ENCODE peak calls at places on chromosomes 5 and 9, in six cellular contexts. One of them, this sample, is unnamed.
A peak's percentile ranks its signal among the peaks of the same experiment; 100 is the strongest.

GRCh38 chr9:13205824-13206223 is 73.7 kb downstream of the MPDZ start:
- DNase-seq in H1: no peak
- DNase-seq in IMR-90: no peak
- DNase-seq in trophoblast cell: no peak
- DNase-seq in mesenchymal stem cell: no peak
- DNase-seq in neuronal stem cell: no peak
- DNase-seq in this sample: no peak

GRCh38 chr9:21994996-21995651 is 533 bp downstream of the CDKN2B-AS1 start:
- DNase-seq in IMR-90: peak; percentile 69
- DNase-seq in mesenchymal stem cell: peak; percentile 92
- DNase-seq in trophoblast cell: peak; percentile 57
- DNase-seq in H1: peak; percentile 86
- DNase-seq in neuronal stem cell: no peak
- DNase-seq in this sample: peak; percentile 76

GRCh38 chr5:68711311-68712200 is 382.3 kb upstream of the SLC30A5 start:
- DNase-seq in IMR-90: no peak
- DNase-seq in H1: no peak
- DNase-seq in neuronal stem cell: no peak
- DNase-seq in trophoblast cell: no peak
- DNase-seq in mesenchymal stem cell: peak; percentile 75
- DNase-seq in this sample: no peak

GRCh38 chr5:170429014-170429413 is 39.8 kb upstream of the KCNMB1 start:
- DNase-seq in H1: no peak
- DNase-seq in IMR-90: no peak
- DNase-seq in neuronal stem cell: no peak
- DNase-seq in trophoblast cell: no peak
- DNase-seq in mesenchymal stem cell: peak; percentile 22
- DNase-seq in this sample: peak; percentile 52

GRCh38 chr5:117077142-117077541 is 502.5 kb upstream of the SEMA6A start:
- DNase-seq in trophoblast cell: no peak
- DNase-seq in mesenchymal stem cell: peak; percentile 31
- DNase-seq in neuronal stem cell: no peak
- DNase-seq in IMR-90: no peak
- DNase-seq in H1: no peak
- DNase-seq in this sample: no peak

GRCh38 chr9:83154087-83154736 is 91.3 kb upstream of the RASEF start:
- DNase-seq in H1: no peak
- DNase-seq in mesenchymal stem cell: peak; percentile 35
- DNase-seq in neuronal stem cell: no peak
- DNase-seq in IMR-90: peak; percentile 14
- DNase-seq in trophoblast cell: no peak
- DNase-seq in this sample: no peak

GRCh38 chr5:94992325-94992724 is 292.6 kb downstream of the MCTP1 start:
- DNase-seq in trophoblast cell: no peak
- DNase-seq in IMR-90: no peak
- DNase-seq in H1: no peak
- DNase-seq in neuronal stem cell: no peak
- DNase-seq in mesenchymal stem cell: no peak
- DNase-seq in this sample: no peak

GRCh38 chr5:80810425-80810824 is 149.7 kb upstream of the RASGRF2 start:
- DNase-seq in mesenchymal stem cell: no peak
- DNase-seq in IMR-90: no peak
- DNase-seq in trophoblast cell: no peak
- DNase-seq in H1: no peak
- DNase-seq in neuronal stem cell: no peak
- DNase-seq in this sample: no peak

GRCh38 chr9:97978706-97979105 is 4.4 kb upstream of the ANP32B start:
- DNase-seq in trophoblast cell: no peak
- DNase-seq in neuronal stem cell: no peak
- DNase-seq in H1: no peak
- DNase-seq in IMR-90: no peak
- DNase-seq in mesenchymal stem cell: no peak
- DNase-seq in this sample: no peak

GRCh38 chr5:76143884-76144283 is 60.7 kb downstream of the SV2C start:
- DNase-seq in neuronal stem cell: no peak
- DNase-seq in mesenchymal stem cell: no peak
- DNase-seq in IMR-90: no peak
- DNase-seq in trophoblast cell: no peak
- DNase-seq in H1: no peak
- DNase-seq in this sample: no peak

GRCh38 chr9:112489039-112489546 is 2.5 kb downstream of the KIAA1958 start:
- DNase-seq in mesenchymal stem cell: no peak
- DNase-seq in IMR-90: no peak
- DNase-seq in trophoblast cell: no peak
- DNase-seq in H1: no peak
- DNase-seq in neuronal stem cell: no peak
- DNase-seq in this sample: no peak

GRCh38 chr5:75617746-75618352 is 6.6 kb downstream of the ANKDD1B start:
- DNase-seq in H1: no peak
- DNase-seq in mesenchymal stem cell: peak; percentile 85
- DNase-seq in IMR-90: no peak
- DNase-seq in trophoblast cell: peak; percentile 33
- DNase-seq in neuronal stem cell: no peak
- DNase-seq in this sample: no peak

GRCh38 chr9:126534431-126535186 is 79.1 kb upstream of the LMX1B start:
- DNase-seq in IMR-90: no peak
- DNase-seq in mesenchymal stem cell: no peak
- DNase-seq in trophoblast cell: no peak
- DNase-seq in neuronal stem cell: no peak
- DNase-seq in H1: no peak
- DNase-seq in this sample: no peak

GRCh38 chr5:28402590-28403301 is 1364.4 kb upstream of the CDH9 start:
- DNase-seq in H1: no peak
- DNase-seq in trophoblast cell: no peak
- DNase-seq in mesenchymal stem cell: no peak
- DNase-seq in IMR-90: no peak
- DNase-seq in neuronal stem cell: no peak
- DNase-seq in this sample: no peak

GRCh38 chr9:132160802-132161742 is 786 bp upstream of the NTNG2 start:
- DNase-seq in mesenchymal stem cell: peak; percentile 83
- DNase-seq in IMR-90: peak; percentile 76
- DNase-seq in trophoblast cell: peak; percentile 46
- DNase-seq in H1: no peak
- DNase-seq in neuronal stem cell: peak; percentile 35
- DNase-seq in this sample: no peak

GRCh38 chr5:129460951-129461815 is 1.1 kb downstream of the ADAMTS19 start:
- DNase-seq in H1: peak; percentile 84
- DNase-seq in neuronal stem cell: peak; percentile 49
- DNase-seq in trophoblast cell: peak; percentile 44
- DNase-seq in IMR-90: no peak
- DNase-seq in mesenchymal stem cell: peak; percentile 61
- DNase-seq in this sample: peak; percentile 73

GRCh38 chr9:13500034-13500433 is 220.5 kb upstream of the MPDZ start:
- DNase-seq in H1: no peak
- DNase-seq in neuronal stem cell: no peak
- DNase-seq in IMR-90: no peak
- DNase-seq in trophoblast cell: no peak
- DNase-seq in mesenchymal stem cell: no peak
- DNase-seq in this sample: no peak

DNA sequence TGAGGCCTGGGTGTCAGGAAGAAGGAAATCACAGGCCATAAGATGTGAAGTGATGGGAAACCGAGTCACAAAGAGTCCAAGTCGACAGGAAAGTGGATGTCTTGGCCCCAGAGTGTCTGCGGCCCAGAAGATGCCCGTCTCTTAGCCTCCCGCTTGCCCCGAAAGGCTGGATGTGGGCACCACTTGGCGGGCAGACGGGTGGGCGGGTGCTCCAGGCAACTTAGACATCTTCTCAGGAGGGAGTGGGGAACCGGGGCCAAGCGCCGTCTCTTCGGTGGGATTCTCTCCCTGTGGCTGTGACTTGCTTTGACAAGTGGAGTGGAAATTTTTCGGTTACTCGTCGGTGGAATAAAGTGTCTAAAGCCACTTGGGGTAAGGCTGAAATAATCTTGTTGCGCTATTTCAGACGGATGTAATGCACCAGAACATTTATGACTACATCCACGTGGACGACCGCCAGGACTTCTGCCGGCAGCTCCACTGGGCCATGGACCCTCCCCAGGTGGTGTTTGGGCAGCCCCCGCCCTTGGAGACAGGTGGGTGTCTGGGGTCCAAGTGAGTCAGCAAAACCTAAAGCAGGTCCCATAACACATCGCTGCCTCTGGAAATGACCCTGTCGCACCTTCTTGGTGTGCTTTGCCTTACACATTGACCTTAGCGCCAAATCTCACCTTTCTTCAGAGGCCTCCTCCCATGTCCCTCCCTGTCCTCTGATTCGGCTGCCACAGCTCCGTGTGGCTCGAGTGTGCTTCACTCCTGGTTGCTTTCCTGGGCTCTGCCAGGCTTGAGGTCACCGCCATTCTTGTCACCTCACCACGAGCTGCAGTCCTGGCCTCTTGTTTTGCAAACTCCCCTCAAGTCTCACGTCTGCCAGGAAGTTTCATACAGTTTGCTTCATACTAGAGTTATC is 20.4 kb upstream of the EXOC3 start:
- DNase-seq in mesenchymal stem cell: no peak
- DNase-seq in trophoblast cell: no peak
- DNase-seq in IMR-90: no peak
- DNase-seq in neuronal stem cell: no peak
- DNase-seq in H1: no peak
- DNase-seq in this sample: no peak
- H3K14ac ChIP-seq in mesenchymal stem cell: no peak overlapping the region
- H3K14ac ChIP-seq in trophoblast cell: no peak overlapping the region
- H3K14ac ChIP-seq in IMR-90: no peak overlapping the region
- H3K14ac ChIP-seq in neuronal stem cell: peak overlapping the region; percentile 17
- H3K14ac ChIP-seq in H1: no peak overlapping the region
- H3K14ac ChIP-seq in this sample: no peak overlapping the region

GRCh38 chr5:160311491-160312138 is 749 bp downstream of the CCNJL start:
- DNase-seq in mesenchymal stem cell: peak; percentile 46
- DNase-seq in H1: peak; percentile 51
- DNase-seq in trophoblast cell: no peak
- DNase-seq in IMR-90: no peak
- DNase-seq in neuronal stem cell: no peak
- DNase-seq in this sample: no peak

GRCh38 chr5:160312960-160313734 is 783 bp upstream of the CCNJL start:
- DNase-seq in neuronal stem cell: no peak
- DNase-seq in H1: no peak
- DNase-seq in trophoblast cell: no peak
- DNase-seq in IMR-90: no peak
- DNase-seq in mesenchymal stem cell: no peak
- DNase-seq in this sample: no peak

GRCh38 chr5:160310910-160311295 is 1.5 kb downstream of the CCNJL start:
- DNase-seq in mesenchymal stem cell: no peak
- DNase-seq in neuronal stem cell: no peak
- DNase-seq in IMR-90: no peak
- DNase-seq in H1: no peak
- DNase-seq in trophoblast cell: no peak
- DNase-seq in this sample: peak; percentile 46

GRCh38 chr5:160310140-160310909 is 2.0 kb downstream of the CCNJL start:
- DNase-seq in trophoblast cell: no peak
- DNase-seq in mesenchymal stem cell: no peak
- DNase-seq in H1: no peak
- DNase-seq in neuronal stem cell: no peak
- DNase-seq in IMR-90: no peak
- DNase-seq in this sample: no peak

DNA sequence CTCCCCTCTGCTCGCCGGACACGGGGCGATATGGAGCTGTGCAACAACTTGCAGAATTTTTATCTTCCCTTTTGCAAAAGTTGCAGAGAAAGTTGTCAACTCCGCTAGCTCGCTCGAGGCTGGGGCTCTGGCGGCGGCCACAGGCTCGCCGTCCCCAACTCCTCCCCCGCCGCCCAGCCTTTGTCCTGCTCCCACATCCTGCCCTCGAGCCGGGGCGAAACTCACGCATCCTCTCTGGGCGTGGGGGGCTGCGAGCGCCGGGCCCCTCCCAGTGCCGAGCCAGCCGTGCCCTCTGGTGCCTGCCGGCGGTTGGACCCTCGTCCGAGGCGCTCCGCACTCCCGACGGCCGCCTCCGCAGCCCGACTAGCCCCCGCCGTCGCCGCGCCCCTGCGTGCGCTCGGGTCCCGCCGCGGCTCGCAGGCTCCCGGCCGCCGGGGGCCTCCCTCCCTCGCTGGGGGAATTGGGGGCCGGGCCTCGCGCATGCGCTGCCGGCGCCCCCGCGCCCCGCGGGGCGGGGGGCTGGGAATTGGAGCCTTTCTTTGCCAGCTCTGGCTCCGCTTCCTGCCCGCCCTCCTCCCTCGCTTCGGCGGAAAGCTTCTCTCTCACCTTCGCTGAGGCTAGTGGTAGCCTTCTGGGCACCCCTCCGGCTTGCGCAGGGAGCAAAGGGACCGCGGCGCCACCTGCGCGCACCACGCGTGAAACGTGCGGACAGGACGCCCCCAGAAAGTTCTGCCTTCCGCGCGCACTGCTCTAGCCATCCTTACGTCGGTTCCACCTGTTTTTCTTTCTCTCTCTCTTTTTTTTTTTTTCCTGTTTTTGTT is at the start of gene CCNJL:
- DNase-seq in H1: peak; percentile 92
- DNase-seq in IMR-90: peak; percentile 44
- DNase-seq in neuronal stem cell: peak; percentile 89
- DNase-seq in trophoblast cell: no peak
- DNase-seq in mesenchymal stem cell: peak; percentile 61
- DNase-seq in this sample: peak; percentile 87
- H3K4ac ChIP-seq in H1: peak within 1 kb of the TSS; percentile 47
- H3K4ac ChIP-seq in IMR-90: peak within 1 kb of the TSS; percentile 52
- H3K4ac ChIP-seq in neuronal stem cell: no peak within 1 kb of the TSS
- H3K4ac ChIP-seq in trophoblast cell: peak within 1 kb of the TSS; percentile 57
- H3K4ac ChIP-seq in mesenchymal stem cell: peak within 1 kb of the TSS; percentile 99
- H3K4ac ChIP-seq in this sample: no peak within 1 kb of the TSS

DNA sequence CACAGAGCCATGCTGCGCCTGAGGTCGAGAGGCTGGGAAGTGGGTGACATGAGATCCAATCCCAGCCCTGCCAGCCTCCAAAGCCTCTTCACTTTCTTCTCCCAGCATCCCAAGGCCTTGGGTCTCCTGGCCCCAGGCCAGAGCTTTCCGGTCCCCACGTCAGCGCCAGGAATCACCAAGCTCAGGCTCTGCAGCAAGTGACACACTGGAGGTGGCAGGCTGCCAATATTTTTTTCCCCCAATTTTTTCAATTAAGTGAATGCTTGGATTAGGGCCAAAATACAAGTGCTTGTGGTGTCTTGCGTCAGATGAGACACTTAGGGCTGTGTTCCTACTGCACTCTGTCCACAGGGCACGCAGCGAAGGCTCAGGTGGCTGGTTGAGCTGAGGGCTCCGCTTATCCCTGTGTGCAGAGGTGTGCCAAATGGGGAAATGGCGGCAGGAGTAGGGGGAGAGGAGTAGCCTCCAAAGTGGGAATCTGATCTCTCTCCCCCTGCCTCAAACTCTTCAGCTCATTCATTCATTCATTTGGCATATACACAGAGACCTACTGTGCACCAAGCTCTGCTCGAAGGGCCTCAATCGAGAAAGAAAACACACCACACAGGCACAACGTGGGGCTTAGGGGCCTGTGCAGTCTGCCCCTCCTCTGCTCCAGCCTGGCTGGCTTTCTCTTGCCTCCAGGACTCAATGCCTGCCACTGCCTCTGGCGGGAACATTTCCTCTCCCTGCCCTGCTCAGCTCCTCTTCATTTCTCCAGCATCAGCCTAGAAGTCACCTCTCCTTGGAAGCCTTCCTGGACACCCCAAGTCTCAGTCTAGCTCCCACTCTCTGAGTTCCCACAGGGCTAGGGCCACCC is 16.7 kb downstream of the SH3PXD2B start:
- DNase-seq in trophoblast cell: no peak
- DNase-seq in mesenchymal stem cell: peak; percentile 94
- DNase-seq in H1: no peak
- DNase-seq in IMR-90: peak; percentile 79
- DNase-seq in neuronal stem cell: no peak
- DNase-seq in this sample: no peak
- H3K14ac ChIP-seq in trophoblast cell: no peak overlapping the region
- H3K14ac ChIP-seq in mesenchymal stem cell: no peak overlapping the region
- H3K14ac ChIP-seq in H1: no peak overlapping the region
- H3K14ac ChIP-seq in IMR-90: no peak overlapping the region
- H3K14ac ChIP-seq in neuronal stem cell: peak overlapping the region; percentile 39
- H3K14ac ChIP-seq in this sample: no peak overlapping the region

GRCh38 chr5:157038568-157039187 is 20.2 kb downstream of the HAVCR1 start:
- DNase-seq in mesenchymal stem cell: peak; percentile 48
- DNase-seq in H1: no peak
- DNase-seq in IMR-90: no peak
- DNase-seq in neuronal stem cell: no peak
- DNase-seq in trophoblast cell: no peak
- DNase-seq in this sample: no peak
- H3K4ac ChIP-seq in mesenchymal stem cell: no peak overlapping the region
- H3K4ac ChIP-seq in H1: no peak overlapping the region
- H3K4ac ChIP-seq in IMR-90: no peak overlapping the region
- H3K4ac ChIP-seq in neuronal stem cell: no peak overlapping the region
- H3K4ac ChIP-seq in trophoblast cell: no peak overlapping the region
- H3K4ac ChIP-seq in this sample: no peak overlapping the region

This sample was measured in H9.